ENCODE peak calls at places on chromosomes 11 and 22, in five cellular contexts. R is naive thymus-derived CD4-positive, alpha-beta T cell; C is psoas muscle; E is CD4-positive, CD25-positive, alpha-beta regulatory T cell; X is OCI-LY7. I is an unnamed sample.

GRCh38 chr11:130888790-130889189 is 27.5 kb downstream of the SNX19 start:
- DNase-seq in R (no peak), C (no peak), E (no peak), X (no peak), I (no peak)

GRCh38 chr11:24286238-24286637 is 210.6 kb upstream of the LUZP2 start:
- DNase-seq in R (no peak), C (no peak), E (no peak), X (no peak), I (no peak)

GRCh38 chr11:9821008-9821752 is 157.3 kb downstream of the SWAP70 start:
- DNase-seq in R (no peak), C (no peak), E (no peak), X (no peak), I (no peak)

GRCh38 chr11:118415739-118416068 is 14.3 kb downstream of the ATP5MG start:
- DNase-seq in R (no peak), C (no peak), E (no peak), X (no peak), I (peak; percentile 64)

GRCh38 chr11:8202428-8203160 is 33.8 kb upstream of the RIC3 start:
- DNase-seq in R (no peak), C (no peak), E (no peak), X (no peak), I (no peak)

GRCh38 chr22:17513612-17514011 is 49.7 kb upstream of the SLC25A18 start:
- DNase-seq in R (no peak), C (no peak), E (no peak), X (no peak), I (no peak)

GRCh38 chr22:22109693-22110466 is 127.3 kb upstream of the TOP3B start:
- DNase-seq in R (no peak), C (no peak), E (no peak), X (peak; percentile 52), I (no peak)

GRCh38 chr11:76604652-76605241 is 65.8 kb downstream of the LRRC32 start:
- DNase-seq in R (no peak), C (no peak), E (no peak), X (no peak), I (no peak)

GRCh38 chr11:111018571-111018970 is 227.0 kb upstream of the POU2AF2 start:
- DNase-seq in R (no peak), C (no peak), E (no peak), X (no peak), I (no peak)

GRCh38 chr11:70873736-70874412 is 378.5 kb downstream of the SHANK2 start:
- DNase-seq in R (no peak), C (no peak), E (no peak), X (no peak), I (no peak)

GRCh38 chr11:75913984-75914383 is 99.0 kb downstream of the UVRAG start:
- DNase-seq in R (no peak), C (no peak), E (no peak), X (no peak), I (no peak)

GRCh38 chr11:73404048-73404447 is 27.8 kb downstream of the RELT start:
- DNase-seq in R (no peak), C (peak; percentile 81), E (no peak), X (no peak), I (peak; percentile 63)

DNA sequence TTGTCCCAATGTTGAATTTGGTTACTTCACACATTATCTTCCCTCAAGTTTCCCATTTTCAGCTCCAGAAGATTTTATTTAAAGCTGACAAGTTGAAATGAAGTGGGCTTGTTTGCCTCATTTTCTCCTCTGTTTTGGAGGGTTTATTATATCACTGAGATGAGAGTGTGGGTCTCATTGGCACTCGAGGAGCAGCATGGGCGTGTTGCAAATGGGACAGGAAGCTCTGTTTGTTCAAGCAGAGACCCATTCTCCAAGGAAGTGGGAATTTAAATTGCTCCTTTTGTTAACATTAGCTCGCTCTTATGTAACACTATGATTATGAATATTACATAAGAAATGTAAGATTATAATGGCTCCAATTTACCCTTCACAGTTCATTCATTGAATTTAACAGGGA is 317.6 kb upstream of the CTSC start:
- DNase-seq in R (no peak), C (no peak), E (no peak), X (no peak), I (no peak)
- H3K4me1 ChIP-seq in R (no peaks in the 10 kb centered on the region), C (no peaks in the 10 kb centered on the region), E (no peaks in the 10 kb centered on the region), X (no peaks in the 10 kb centered on the region), I (no peaks in the 10 kb centered on the region)

GRCh38 chr11:14886509-14886908 is 5.5 kb downstream of the CYP2R1 start:
- DNase-seq in R (no peak), C (no peak), E (no peak), X (no peak), I (no peak)

GRCh38 chr11:14892577-14892976 is 546 bp upstream of the CYP2R1 start:
- DNase-seq in R (no peak), C (no peak), E (no peak), X (no peak), I (no peak)

GRCh38 chr11:14894657-14895598 is 2.9 kb upstream of the CYP2R1 start:
- DNase-seq in R (no peak), C (peak; percentile 50), E (no peak), X (peak; percentile 66), I (no peak)

GRCh38 chr11:14892036-14892556 is at the start of gene CYP2R1:
- DNase-seq in R (peak; percentile 91), C (peak; percentile 96), E (peak; percentile 90), X (peak; percentile 97), I (peak; percentile 91)

GRCh38 chr11:14891143-14892035 is 642 bp downstream of the CYP2R1 start:
- DNase-seq in R (peak; percentile 91), C (peak; percentile 92), E (peak; percentile 89), X (peak; percentile 92), I (peak; percentile 90)
- H3K4me1 ChIP-seq in R (peaks cover 3% of the 10 kb centered on the region), C (peaks cover 3% of the 10 kb centered on the region), E (peaks cover 38% of the 10 kb centered on the region), X (peaks cover 28% of the 10 kb centered on the region), I (peaks cover 7% of the 10 kb centered on the region)

DNA sequence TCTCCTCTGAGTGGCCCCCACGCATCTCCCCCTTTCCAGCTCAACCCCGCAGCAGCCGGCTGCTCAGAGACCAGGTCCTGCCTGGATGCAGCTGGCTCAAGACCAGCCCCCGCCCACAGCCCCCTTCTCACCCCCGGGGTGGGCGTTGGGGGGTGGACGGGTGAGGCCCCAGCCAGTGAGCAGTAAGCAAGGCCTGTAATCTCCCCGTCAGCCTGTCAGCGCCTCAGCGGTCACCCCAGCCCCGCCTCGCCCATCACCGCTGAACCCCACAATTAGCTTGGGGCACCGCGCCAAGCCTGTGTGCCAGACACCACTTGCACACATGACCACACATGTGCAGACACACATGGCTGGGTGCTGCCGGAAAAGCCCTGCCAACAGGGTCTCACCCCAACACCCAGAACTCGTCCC is 5.9 kb downstream of the PLXNB2 start:
- DNase-seq in R (no peak), C (no peak), E (no peak), X (no peak), I (no peak)
- H3K4me1 ChIP-seq in R (no peaks in the 10 kb centered on the region), C (peaks cover 46% of the 10 kb centered on the region), E (peaks cover 10% of the 10 kb centered on the region), X (peaks cover 75% of the 10 kb centered on the region), I (peaks cover 13% of the 10 kb centered on the region)

DNA sequence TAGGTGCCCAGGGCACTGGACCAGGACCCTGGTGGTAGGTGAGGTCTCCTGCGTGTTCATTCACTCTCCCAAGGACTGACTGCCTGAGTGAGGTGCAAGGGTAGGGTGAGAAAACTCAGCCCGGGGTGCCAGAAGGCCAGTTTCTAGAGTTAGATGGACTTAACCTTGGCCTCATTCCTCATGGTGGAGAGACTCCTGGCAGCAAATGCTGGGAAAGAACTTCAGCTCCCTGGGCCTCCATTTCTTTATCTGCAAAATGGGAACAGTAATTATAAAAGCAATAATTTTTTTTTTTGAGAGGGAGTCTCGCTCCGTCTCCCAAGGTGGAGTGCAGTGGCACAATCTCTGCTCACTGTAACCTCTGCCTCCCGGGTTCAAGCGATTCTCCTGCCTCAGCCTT is 47.7 kb downstream of the TRIOBP start:
- DNase-seq in R (no peak), C (no peak), E (no peak), X (no peak), I (no peak)
- H3K4me1 ChIP-seq in R (peaks cover 9% of the 10 kb centered on the region), C (peaks cover 17% of the 10 kb centered on the region), E (peaks cover 29% of the 10 kb centered on the region), X (peaks cover 20% of the 10 kb centered on the region), I (peaks cover 5% of the 10 kb centered on the region)

GRCh38 chr22:40480996-40481395 is 110.6 kb downstream of the SGSM3 start:
- DNase-seq in R (no peak), C (no peak), E (no peak), X (no peak), I (no peak)
- H3K4me1 ChIP-seq in R (no peaks in the 10 kb centered on the region), C (peaks cover 55% of the 10 kb centered on the region), E (no peaks in the 10 kb centered on the region), X (peaks cover 37% of the 10 kb centered on the region), I (peaks cover 20% of the 10 kb centered on the region)

DNA sequence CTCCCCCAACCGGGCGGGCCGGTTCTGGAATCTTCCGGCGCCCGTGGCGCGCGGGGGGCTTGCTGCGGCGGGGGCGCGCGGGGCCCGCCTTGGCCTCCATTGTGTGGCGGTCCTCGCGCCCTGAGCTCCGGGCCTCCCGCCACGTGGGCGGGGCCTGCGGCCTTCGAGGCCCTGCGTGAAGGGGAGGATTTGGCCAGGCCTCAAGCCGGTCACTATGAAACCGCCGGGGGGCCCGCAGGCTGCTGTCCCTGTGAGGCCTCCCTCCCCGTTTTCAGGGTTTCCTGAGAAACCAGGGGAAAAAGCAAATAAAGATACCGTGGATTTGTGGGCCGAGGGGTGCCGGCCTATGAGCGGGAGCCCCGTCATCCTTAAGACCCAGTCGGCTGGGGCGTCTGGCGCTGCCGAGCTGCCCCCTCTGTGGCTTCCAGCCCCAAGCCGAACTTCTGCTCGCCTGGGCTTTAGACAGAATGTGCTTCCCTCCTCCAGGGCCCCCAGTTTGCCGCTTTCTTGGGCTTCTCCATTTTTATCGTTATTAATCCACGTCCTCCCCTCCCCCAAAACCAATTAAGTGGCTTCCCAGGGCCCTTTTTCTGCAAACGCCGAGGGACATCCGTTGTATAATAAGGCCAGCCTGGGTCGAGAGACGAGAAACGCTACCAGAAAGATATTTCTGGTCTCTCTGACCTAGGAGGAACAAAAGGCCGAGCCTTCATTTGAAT is 602 bp downstream of the EWSR1 start:
- DNase-seq in R (peak; percentile 37), C (peak; percentile 89), E (peak; percentile 36), X (peak; percentile 50), I (no peak)
- H3K4me1 ChIP-seq in R (peaks cover 41% of the 10 kb centered on the region), C (peaks cover 53% of the 10 kb centered on the region), E (peaks cover 56% of the 10 kb centered on the region), X (peaks cover 34% of the 10 kb centered on the region), I (peaks cover 42% of the 10 kb centered on the region)

DNA sequence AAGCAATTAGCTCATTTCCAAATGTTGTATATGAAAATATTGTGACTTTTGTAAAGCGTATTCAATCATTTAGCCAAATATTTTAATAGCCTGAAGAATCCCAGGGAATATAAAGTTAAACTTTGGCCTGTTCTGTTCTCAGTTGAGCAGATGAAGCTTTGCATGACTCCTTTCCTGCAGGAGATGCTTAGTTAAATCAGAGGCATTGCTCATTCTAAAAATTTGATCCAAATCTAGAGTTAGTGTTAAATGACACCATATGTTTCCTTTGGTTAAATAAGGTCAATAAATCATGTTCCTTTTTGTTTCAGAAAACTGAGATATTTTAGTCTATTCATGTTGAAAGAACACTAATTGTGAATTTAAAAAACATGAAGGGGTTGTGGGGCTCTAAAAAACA is 51.2 kb upstream of the BIRC3 start:
- DNase-seq in R (no peak), C (no peak), E (no peak), X (no peak), I (no peak)
- H3K4me1 ChIP-seq in R (peaks cover 10% of the 10 kb centered on the region), C (peaks cover 10% of the 10 kb centered on the region), E (peaks cover 16% of the 10 kb centered on the region), X (peaks cover 15% of the 10 kb centered on the region), I (peaks cover 6% of the 10 kb centered on the region)

I was measured in HAP-1.